ENCODE peak calls at places on chromosomes 2 and 18, in nine cellular contexts. U is ascending aorta, O is AG09309, E is astrocyte of the spinal cord, D is transverse colon, K is heart right ventricle, T is esophagus squamous epithelium, G is colonic mucosa, R is uterus. H is an unnamed sample.

GRCh38 chr2:14094592-14094991 is 537.9 kb upstream of the LRATD1 start:
- DNase-seq in U (no peak), O (no peak), E (no peak), D (no peak), K (no peak), T (no peak), G (no peak), R (no peak), H (no peak)

GRCh38 chr2:139142252-139142651 is 362.1 kb upstream of the NXPH2 start:
- DNase-seq in U (no peak), O (no peak), E (peak), D (no peak), K (no peak), T (no peak), G (no peak), R (no peak), H (peak)

GRCh38 chr2:152694161-152694661 is 23.1 kb downstream of the PRPF40A start:
- DNase-seq in U (no peak), O (peak), E (peak), D (no peak), K (no peak), T (no peak), G (no peak), R (no peak), H (no peak)

GRCh38 chr2:230418341-230419016 is 2.5 kb downstream of the SP100 start:
- DNase-seq in U (no peak), O (peak), E (peak), D (no peak), K (no peak), T (no peak), G (no peak), R (no peak), H (no peak)

GRCh38 chr2:226797989-226798421 is 1.6 kb downstream of the IRS1 start:
- DNase-seq in U (no peak), O (no peak), E (no peak), D (no peak), K (peak), T (no peak), G (peak), R (no peak), H (no peak)

GRCh38 chr2:150587547-150588209 is 100.2 kb upstream of the RND3 start:
- DNase-seq in U (no peak), O (no peak), E (no peak), D (no peak), K (no peak), T (no peak), G (no peak), R (no peak), H (no peak)

GRCh38 chr2:173150963-173151362 is 75.3 kb downstream of the MAP3K20 start:
- DNase-seq in U (no peak), O (no peak), E (no peak), D (no peak), K (no peak), T (no peak), G (no peak), R (no peak), H (no peak)

GRCh38 chr18:30086351-30086750 is 956.2 kb downstream of the DSC3 start:
- DNase-seq in U (no peak), O (no peak), E (no peak), D (no peak), K (no peak), T (no peak), G (no peak), R (no peak), H (no peak)

GRCh38 chr2:195150819-195151218 is 506.2 kb upstream of the SLC39A10 start:
- DNase-seq in U (no peak), O (no peak), E (no peak), D (no peak), K (no peak), T (no peak), G (no peak), R (no peak), H (no peak)

GRCh38 chr2:69563021-69563420 is 80.5 kb downstream of the AAK1 start:
- DNase-seq in U (no peak), O (no peak), E (no peak), D (no peak), K (no peak), T (no peak), G (no peak), R (no peak), H (no peak)

GRCh38 chr2:2719781-2720180 is 388.7 kb upstream of the MYT1L start:
- DNase-seq in U (no peak), O (no peak), E (no peak), D (no peak), K (no peak), T (no peak), G (no peak), R (no peak), H (no peak)

GRCh38 chr2:165794520-165794882 is 454 bp upstream of the GALNT3 start:
- DNase-seq in U (no peak), O (no peak), E (peak), D (peak), K (peak), T (no peak), G (peak), R (no peak), H (no peak)

GRCh38 chr18:55419939-55420664 is 167.9 kb downstream of the TCF4 start:
- DNase-seq in U (no peak), O (no peak), E (peak), D (no peak), K (no peak), T (no peak), G (no peak), R (no peak), H (no peak)

GRCh38 chr2:180505203-180505602 is 475.2 kb upstream of the UBE2E3 start:
- DNase-seq in U (no peak), O (no peak), E (peak), D (no peak), K (no peak), T (no peak), G (no peak), R (no peak), H (no peak)

GRCh38 chr2:170813611-170814550 is 2.8 kb upstream of the GAD1 start:
- DNase-seq in U (no peak), O (no peak), E (peak), D (no peak), K (peak), T (no peak), G (no peak), R (no peak), H (peak)

GRCh38 chr2:109218087-109218791 is 89.2 kb downstream of the SH3RF3 start:
- DNase-seq in U (no peak), O (no peak), E (peak), D (no peak), K (no peak), T (no peak), G (no peak), R (no peak), H (no peak)

GRCh38 chr2:108968619-108969018 is 20.4 kb downstream of the EDAR start:
- DNase-seq in U (no peak), O (no peak), E (no peak), D (peak), K (no peak), T (no peak), G (peak), R (no peak), H (peak)

GRCh38 chr2:3633089-3633981 is 24.7 kb upstream of the ALLC start:
- DNase-seq in U (no peak), O (no peak), E (peak), D (peak), K (no peak), T (no peak), G (no peak), R (no peak), H (no peak)

GRCh38 chr18:74082476-74083070 is 65.1 kb downstream of the FBXO15 start:
- DNase-seq in U (no peak), O (peak), E (peak), D (peak), K (peak), T (no peak), G (peak), R (no peak), H (peak)

GRCh38 chr18:69936191-69936558 is 11.5 kb downstream of the CD226 start:
- DNase-seq in U (no peak), O (no peak), E (peak), D (no peak), K (no peak), T (no peak), G (no peak), R (no peak), H (no peak)

GRCh38 chr2:15584767-15585469 is 6.8 kb upstream of the DDX1 start:
- DNase-seq in U (no peak), O (no peak), E (no peak), D (no peak), K (no peak), T (no peak), G (no peak), R (no peak), H (no peak)

GRCh38 chr2:85577386-85578242 is at the start of gene VAMP8:
- DNase-seq in U (no peak), O (no peak), E (no peak), D (peak), K (no peak), T (no peak), G (peak), R (no peak), H (peak)

GRCh38 chr2:85579266-85579935 is 2.0 kb downstream of the VAMP8 start:
- DNase-seq in U (no peak), O (no peak), E (peak), D (no peak), K (no peak), T (no peak), G (no peak), R (no peak), H (no peak)

GRCh38 chr2:85578243-85579180 is 1.1 kb downstream of the VAMP8 start:
- DNase-seq in U (no peak), O (no peak), E (no peak), D (peak), K (peak), T (no peak), G (peak), R (no peak), H (no peak)

GRCh38 chr2:85575739-85576138 is 1.6 kb upstream of the VAMP8 start:
- DNase-seq in U (no peak), O (no peak), E (no peak), D (no peak), K (no peak), T (no peak), G (no peak), R (no peak), H (no peak)

GRCh38 chr2:85577063-85577385 is 362 bp upstream of the VAMP8 start:
- DNase-seq in U (no peak), O (no peak), E (no peak), D (no peak), K (no peak), T (no peak), G (no peak), R (no peak), H (no peak)
- H3K4me3 ChIP-seq in U (no peak), O (no peak), E (no peak), D (no peak), K (no peak), T (peak), G (no peak), R (no peak), H (peak)

GRCh38 chr2:111958901-111959300 is 60.5 kb downstream of the MERTK start:
- DNase-seq in U (no peak), O (no peak), E (no peak), D (no peak), K (no peak), T (no peak), G (no peak), R (no peak), H (no peak)
- TF ChIP-seq CTCF in U (no peak), O (no peak), E (peak), D (no peak), K (no peak), T (peak), G (no peak), R (no peak), H (no peak)

GRCh38 chr18:23887035-23887434 is 127.5 kb upstream of the TTC39C start:
- DNase-seq in U (no peak), O (no peak), E (no peak), D (no peak), K (no peak), T (no peak), G (no peak), R (no peak), H (no peak)

GRCh38 chr18:23885750-23886149 is 128.8 kb upstream of the TTC39C start:
- DNase-seq in U (no peak), O (no peak), E (no peak), D (no peak), K (no peak), T (no peak), G (no peak), R (no peak), H (no peak)

GRCh38 chr18:23882616-23883276 is 131.8 kb upstream of the TTC39C start:
- DNase-seq in U (no peak), O (no peak), E (no peak), D (no peak), K (no peak), T (no peak), G (no peak), R (no peak), H (no peak)

GRCh38 chr18:23883277-23883790 is 131.2 kb upstream of the TTC39C start:
- DNase-seq in U (no peak), O (no peak), E (no peak), D (no peak), K (no peak), T (no peak), G (no peak), R (no peak), H (peak)

GRCh38 chr18:23884712-23885375 is 129.7 kb upstream of the TTC39C start:
- DNase-seq in U (no peak), O (no peak), E (no peak), D (peak), K (no peak), T (no peak), G (peak), R (peak), H (no peak)
- H3K4me3 ChIP-seq in U (no peak), O (no peak), E (no peak), D (no peak), K (no peak), T (peak), G (no peak), R (no peak), H (no peak)

GRCh38 chr2:222982010-222982908 is 69.7 kb upstream of the KCNE4 start:
- DNase-seq in U (no peak), O (peak), E (peak), D (peak), K (no peak), T (no peak), G (peak), R (peak), H (peak)
- TF ChIP-seq CTCF in U (peak), O (peak), E (peak), D (peak), K (peak), T (no peak), G (peak), R (peak), H (peak)

DNA sequence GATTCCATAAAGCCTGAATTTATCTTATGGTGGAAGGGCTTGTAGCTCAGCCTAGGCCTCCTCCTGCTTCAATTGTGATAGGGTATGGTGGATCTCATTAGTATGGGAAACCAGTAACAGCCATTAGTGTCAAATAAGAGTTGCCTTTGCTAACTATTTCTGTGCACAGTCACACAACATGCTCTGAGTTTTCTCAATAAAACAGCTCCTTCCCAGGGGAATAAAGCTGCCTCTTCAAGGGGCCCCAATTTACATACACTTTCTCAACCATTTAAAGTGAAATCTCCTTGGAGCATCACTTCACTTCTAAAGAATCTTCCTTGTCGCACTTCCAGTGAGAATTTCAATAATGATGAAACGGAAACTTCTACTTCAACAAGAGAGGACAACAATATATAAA is 53.4 kb downstream of the KLF7 start:
- DNase-seq in U (no peak), O (no peak), E (no peak), D (no peak), K (no peak), T (no peak), G (no peak), R (no peak), H (no peak)
- H3K4me3 ChIP-seq in U (no peak), O (no peak), E (no peak), D (no peak), K (no peak), T (no peak), G (no peak), R (no peak), H (no peak)

DNA sequence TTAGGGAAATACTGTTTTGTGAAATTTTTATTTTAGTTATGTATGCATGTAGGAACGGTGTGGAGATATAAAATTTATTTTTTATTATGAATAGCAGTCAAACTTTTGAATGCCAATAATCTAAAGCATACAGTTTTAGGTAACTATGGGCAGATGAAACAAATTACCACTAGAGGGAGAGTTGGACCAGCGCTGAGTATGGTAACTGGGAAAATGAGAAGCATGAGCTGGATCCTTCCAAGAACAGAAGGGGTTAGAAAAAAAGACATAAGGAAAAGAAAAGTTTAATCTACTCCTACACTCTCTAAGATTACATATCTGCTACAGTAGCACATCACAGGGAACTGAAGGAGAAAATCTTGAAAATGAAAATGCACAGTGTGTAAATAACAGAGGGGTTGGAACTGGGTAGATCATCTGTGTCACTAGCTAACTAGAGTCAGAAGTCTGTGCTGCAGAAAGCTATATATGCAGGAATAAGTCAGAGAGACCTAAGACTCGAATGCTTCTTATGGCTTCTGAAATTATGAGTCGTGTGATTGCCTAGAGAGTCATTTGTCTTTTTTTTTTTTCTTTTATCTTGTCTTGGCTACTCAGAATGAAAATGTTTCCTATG is 15.6 kb downstream of the REG3G start:
- DNase-seq in U (no peak), O (no peak), E (no peak), D (no peak), K (no peak), T (no peak), G (no peak), R (no peak), H (peak)
- TF ChIP-seq CTCF in U (no peak), O (no peak), E (no peak), D (peak), K (peak), T (no peak), G (peak), R (no peak), H (peak)

DNA sequence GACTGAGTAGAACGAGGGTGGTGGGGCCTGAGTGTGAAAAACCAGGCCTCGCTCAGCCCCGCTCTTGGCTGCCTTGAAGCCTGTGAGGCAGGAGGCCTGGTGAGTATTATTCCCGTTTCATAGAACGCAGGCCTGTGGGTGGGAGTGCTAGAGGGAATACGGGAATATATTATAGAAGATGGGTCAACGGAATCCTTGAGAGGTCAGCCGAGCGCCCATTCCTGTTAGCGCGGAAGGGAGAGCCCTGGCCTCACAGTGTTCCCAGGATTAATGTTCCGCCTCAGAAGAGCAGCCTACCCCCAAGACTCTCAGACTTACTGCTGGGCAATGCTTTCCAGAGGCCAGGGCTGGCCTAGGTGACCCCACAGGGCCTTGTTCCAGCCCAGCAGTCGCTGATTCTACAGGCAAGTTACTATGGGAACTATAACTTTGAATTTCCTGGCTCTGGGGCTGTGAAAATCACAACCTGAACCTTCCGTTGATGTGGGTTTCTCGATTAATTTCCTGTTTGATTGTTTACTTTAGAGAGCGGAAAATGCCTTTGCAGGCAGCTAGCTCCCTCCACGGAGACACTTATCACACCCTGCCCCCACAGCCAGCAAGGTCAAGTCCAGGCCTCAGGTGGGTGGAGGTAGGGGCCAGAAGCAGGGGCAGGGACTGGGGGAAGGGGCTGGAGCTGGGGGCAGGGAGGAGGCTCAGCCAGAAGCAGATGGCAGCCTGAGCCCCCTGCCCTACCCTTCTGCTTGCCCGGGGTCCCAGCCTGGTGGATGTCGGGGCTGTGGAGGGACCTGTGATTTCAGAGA is 108.3 kb downstream of the SMAD7 start:
- DNase-seq in U (no peak), O (no peak), E (peak), D (peak), K (peak), T (no peak), G (no peak), R (peak), H (peak)
- H3K4me3 ChIP-seq in U (no peak), O (no peak), E (no peak), D (no peak), K (no peak), T (no peak), G (no peak), R (no peak), H (no peak)

GRCh38 chr2:158546412-158547144 is 89.8 kb downstream of the PKP4 start:
- DNase-seq in U (no peak), O (no peak), E (no peak), D (no peak), K (no peak), T (no peak), G (no peak), R (no peak), H (no peak)
- TF ChIP-seq CTCF in U (no peak), O (no peak), E (no peak), D (no peak), K (no peak), T (no peak), G (no peak), R (no peak), H (no peak)